ENCODE peak calls at places on chromosomes 4 and X, in seven cellular contexts. A is thyroid gland, Z is NCI-H1694 treated with DMSO at 0.1 percent for 48 hours, O is neuronal stem cell, N is SW 1271, P is GM03348, L is PC-9. V is an unnamed sample.

GRCh38 chr4:30600246-30600645 is 119.9 kb upstream of the PCDH7 start:
- DNase-seq in A (no peak), Z (no peak), O (peak), N (no peak), P (peak), L (no peak), V (no peak)

GRCh38 chr4:56655627-56656345 is 25.3 kb downstream of the HOPX start:
- DNase-seq in A (peak), Z (no peak), O (no peak), N (no peak), P (peak), L (no peak), V (peak)

GRCh38 chrX:153780678-153781427 is at the start of gene SRPK3:
- DNase-seq in A (no peak), Z (no peak), O (no peak), N (no peak), P (peak), L (no peak), V (peak)

GRCh38 chr4:105912633-105913032 is 17.4 kb downstream of the NPNT start:
- DNase-seq in A (no peak), Z (no peak), O (no peak), N (no peak), P (no peak), L (no peak), V (no peak)

GRCh38 chr4:65089666-65090065 is 580.6 kb downstream of the EPHA5 start:
- DNase-seq in A (no peak), Z (peak), O (no peak), N (peak), P (no peak), L (no peak), V (no peak)

GRCh38 chr4:24743931-24744330 is 51.4 kb upstream of the SOD3 start:
- DNase-seq in A (no peak), Z (no peak), O (peak), N (no peak), P (no peak), L (no peak), V (no peak)

GRCh38 chr4:177177446-177178160 is 132.1 kb upstream of the NEIL3 start:
- DNase-seq in A (no peak), Z (no peak), O (no peak), N (no peak), P (peak), L (no peak), V (peak)

GRCh38 chrX:39133971-39134370 is 332.7 kb downstream of the MID1IP1 start:
- DNase-seq in A (no peak), Z (peak), O (no peak), N (no peak), P (no peak), L (no peak), V (no peak)

GRCh38 chr4:33052241-33052640 is 2332.1 kb downstream of the PCDH7 start:
- DNase-seq in A (no peak), Z (no peak), O (no peak), N (no peak), P (no peak), L (no peak), V (no peak)

GRCh38 chrX:94831364-94831763 is 1157.4 kb downstream of the FAM133A start:
- DNase-seq in A (no peak), Z (peak), O (no peak), N (no peak), P (peak), L (no peak), V (no peak)

GRCh38 chrX:136220535-136220934 is 30.7 kb downstream of the MAP7D3 start:
- DNase-seq in A (no peak), Z (no peak), O (no peak), N (peak), P (no peak), L (no peak), V (no peak)

GRCh38 chr4:92969650-92970370 is 666.0 kb downstream of the GRID2 start:
- DNase-seq in A (no peak), Z (no peak), O (no peak), N (peak), P (peak), L (no peak), V (peak)

GRCh38 chrX:48703642-48704481 is 7.3 kb downstream of the SUV39H1 start:
- DNase-seq in A (no peak), Z (no peak), O (no peak), N (peak), P (peak), L (peak), V (peak)

GRCh38 chr4:53889335-53890084 is 174.9 kb downstream of the CHIC2 start:
- DNase-seq in A (no peak), Z (no peak), O (no peak), N (no peak), P (peak), L (no peak), V (no peak)

GRCh38 chrX:310621-311155 is 7.9 kb downstream of the GTPBP6 start:
- DNase-seq in A (no peak), Z (no peak), O (no peak), N (no peak), P (no peak), L (no peak), V (no peak)

GRCh38 chr4:168711197-168712120 is 214.6 kb downstream of the PALLD start:
- DNase-seq in A (peak), Z (no peak), O (no peak), N (no peak), P (peak), L (no peak), V (peak)

GRCh38 chr4:79913581-79913980 is 159.4 kb downstream of the ANTXR2 start:
- DNase-seq in A (no peak), Z (no peak), O (no peak), N (peak), P (peak), L (no peak), V (peak)

GRCh38 chr4:36011381-36011780 is 232.9 kb downstream of the ARAP2 start:
- DNase-seq in A (no peak), Z (no peak), O (no peak), N (no peak), P (no peak), L (no peak), V (no peak)

GRCh38 chr4:183059797-183060196 is 39.3 kb upstream of the WWC2 start:
- DNase-seq in A (no peak), Z (no peak), O (no peak), N (no peak), P (no peak), L (no peak), V (no peak)

GRCh38 chr4:7915875-7916242 is 23.8 kb downstream of the AFAP1 start:
- DNase-seq in A (no peak), Z (no peak), O (no peak), N (no peak), P (no peak), L (no peak), V (no peak)

GRCh38 chr4:103046416-103047290 is 27.1 kb upstream of the SLC9B1 start:
- DNase-seq in A (peak), Z (no peak), O (peak), N (peak), P (peak), L (peak), V (peak)

GRCh38 chr4:8729408-8730149 is 137.0 kb downstream of the CPZ start:
- DNase-seq in A (no peak), Z (no peak), O (no peak), N (no peak), P (no peak), L (no peak), V (no peak)

GRCh38 chrX:18640686-18641085 is 31.2 kb downstream of the RS1 start:
- DNase-seq in A (no peak), Z (no peak), O (peak), N (no peak), P (peak), L (no peak), V (no peak)

GRCh38 chr4:8225290-8225625 is 26.2 kb downstream of the SH3TC1 start:
- DNase-seq in A (no peak), Z (no peak), O (no peak), N (no peak), P (no peak), L (no peak), V (no peak)

GRCh38 chrX:54230440-54231148 is 47.5 kb upstream of the FAM120C start:
- DNase-seq in A (no peak), Z (no peak), O (no peak), N (no peak), P (peak), L (no peak), V (no peak)

GRCh38 chr4:43586813-43587212 is 694.3 kb downstream of the GRXCR1 start:
- DNase-seq in A (no peak), Z (no peak), O (no peak), N (no peak), P (no peak), L (no peak), V (no peak)

GRCh38 chr4:80221161-80221560 is 23.9 kb downstream of the PRDM8 start:
- DNase-seq in A (no peak), Z (peak), O (no peak), N (peak), P (peak), L (no peak), V (no peak)

GRCh38 chr4:80362578-80363181 is 27.1 kb downstream of the CFAP299 start:
- DNase-seq in A (peak), Z (peak), O (peak), N (peak), P (peak), L (peak), V (peak)

GRCh38 chrX:75596178-75596577 is 73.3 kb upstream of the ZDHHC15 start:
- DNase-seq in A (no peak), Z (no peak), O (no peak), N (no peak), P (no peak), L (no peak), V (peak)

GRCh38 chr4:42278709-42279324 is 118.5 kb upstream of the SHISA3 start:
- DNase-seq in A (no peak), Z (no peak), O (no peak), N (no peak), P (no peak), L (no peak), V (no peak)

GRCh38 chr4:55184600-55185523 is 59.5 kb upstream of the KDR start:
- DNase-seq in A (peak), Z (no peak), O (no peak), N (no peak), P (peak), L (peak), V (no peak)